ENCODE peak calls at places on chromosomes 12 and 14, in five cellular contexts. G is left ventricle myocardium inferior; M is A549; K is WERI-Rb-1; Q is CD8-positive, alpha-beta T cell. X is an unnamed sample.

GRCh38 chr12:32196250-32197198 is 89.9 kb downstream of the BICD1 start:
- DNase-seq in M (no peak), G (no peak), K (no peak), Q (no peak), X (no peak)

GRCh38 chr12:78181544-78182162 is 351.0 kb downstream of the NAV3 start:
- DNase-seq in K (peak; percentile 42), Q (no peak), G (no peak), M (peak; percentile 65), X (no peak)

GRCh38 chr12:25728196-25728595 is 175.1 kb upstream of the LMNTD1 start:
- DNase-seq in Q (no peak), K (no peak), M (no peak), G (no peak), X (no peak)

GRCh38 chr12:122978507-122978955 is 1.9 kb upstream of the ARL6IP4 start:
- DNase-seq in Q (no peak), K (no peak), M (no peak), G (no peak), X (no peak)

GRCh38 chr12:9798008-9798619 is 29.2 kb upstream of the KLRF1 start:
- DNase-seq in M (peak; percentile 84), Q (peak; percentile 53), G (no peak), K (peak; percentile 56), X (peak; percentile 45)

GRCh38 chr14:32531942-32532341 is 202.8 kb downstream of the AKAP6 start:
- DNase-seq in Q (no peak), K (no peak), M (no peak), G (no peak), X (no peak)

GRCh38 chr12:28870839-28871440 is 278.1 kb upstream of the FAR2 start:
- DNase-seq in M (peak; percentile 12), G (no peak), K (no peak), Q (no peak), X (no peak)

GRCh38 chr14:103141117-103141796 is 18.0 kb downstream of the TNFAIP2 start:
- DNase-seq in K (peak; percentile 84), M (peak; percentile 78), G (no peak), Q (no peak), X (no peak)

GRCh38 chr12:52521581-52522266 is 1.5 kb upstream of the KRT5 start:
- DNase-seq in G (no peak), Q (no peak), K (no peak), M (no peak), X (no peak)

GRCh38 chr12:6958609-6959375 is 7.6 kb downstream of the PTPN6 start:
- DNase-seq in M (no peak), G (peak; percentile 29), K (no peak), Q (peak; percentile 66), X (peak; percentile 90)

GRCh38 chr14:102317564-102318248 is 1.8 kb upstream of the ZNF839 start:
- DNase-seq in Q (no peak), K (peak; percentile 48), M (peak; percentile 68), G (peak; percentile 42), X (peak; percentile 76)

GRCh38 chr12:127416796-127417195 is 850.2 kb upstream of the TMEM132C start:
- DNase-seq in K (no peak), G (no peak), Q (no peak), M (no peak), X (no peak)

GRCh38 chr12:91974541-91974940 is 171.1 kb downstream of the BTG1 start:
- DNase-seq in M (no peak), K (peak; percentile 65), G (no peak), Q (no peak), X (no peak)

GRCh38 chr14:70108419-70108818 is 80.3 kb downstream of the SLC8A3 start:
- DNase-seq in G (no peak), Q (no peak), M (no peak), K (no peak), X (no peak)

GRCh38 chr14:70113211-70113610 is 75.5 kb downstream of the SLC8A3 start:
- DNase-seq in K (no peak), G (no peak), M (no peak), Q (no peak), X (no peak)

DNA sequence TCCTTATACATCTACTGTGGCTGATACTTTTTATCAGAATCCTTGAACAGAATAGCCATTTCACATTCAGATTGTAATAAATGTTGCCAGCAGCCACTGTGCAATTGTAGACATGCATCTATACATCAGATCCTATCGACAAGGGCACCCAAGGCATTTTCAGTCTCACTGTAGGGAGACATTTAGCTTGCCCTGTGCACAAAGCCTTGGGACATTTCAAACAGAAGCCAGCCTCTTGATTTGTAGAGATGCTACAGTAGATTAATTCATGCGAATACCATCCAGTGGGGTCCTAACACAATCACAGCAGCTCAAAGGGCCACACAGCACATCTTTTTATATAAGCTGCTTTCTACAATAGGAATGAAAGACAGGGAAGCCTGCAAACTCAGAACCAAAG is 81.4 kb downstream of the SLC8A3 start:
- DNase-seq in G (no peak), K (no peak), Q (no peak), M (no peak), X (no peak)
- H3K27ac ChIP-seq in G (no peak overlapping the region), K (no peak overlapping the region), Q (no peak overlapping the region), M (no peak overlapping the region), X (no peak overlapping the region)

GRCh38 chr12:116735951-116736599 is 1.8 kb downstream of the SPRING1 start:
- DNase-seq in M (peak; percentile 17), G (no peak), K (no peak), Q (no peak), X (no peak)
- H3K4me3 ChIP-seq in M (peak overlapping the region; percentile 64), G (peak overlapping the region; percentile 98), K (no peak overlapping the region), Q (peak overlapping the region; percentile 24), X (peak overlapping the region; percentile 94)

DNA sequence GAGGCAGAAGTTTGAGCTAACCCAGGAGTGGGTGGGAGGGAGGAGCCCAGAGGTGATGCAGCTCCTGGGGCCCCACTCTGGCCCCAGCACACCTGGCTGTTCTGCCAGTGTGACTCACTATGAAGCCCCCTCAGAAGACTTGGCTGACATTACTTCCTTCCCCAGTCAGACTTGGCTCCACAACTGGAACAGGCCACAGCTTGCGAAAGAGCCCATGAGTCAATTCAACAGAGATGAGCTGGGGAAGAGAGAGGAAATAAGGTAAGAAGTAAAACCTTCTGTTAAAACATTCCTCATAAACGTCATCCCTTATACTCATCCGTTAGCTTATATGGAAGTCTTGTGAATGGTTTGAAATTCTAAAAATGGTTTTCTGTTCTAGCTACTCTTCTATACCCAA is 245.9 kb downstream of the ADAMTS20 start:
- DNase-seq in M (peak; percentile 9), K (no peak), Q (no peak), G (no peak), X (no peak)
- H3K27ac ChIP-seq in M (no peak overlapping the region), K (no peak overlapping the region), Q (no peak overlapping the region), G (no peak overlapping the region), X (no peak overlapping the region)

DNA sequence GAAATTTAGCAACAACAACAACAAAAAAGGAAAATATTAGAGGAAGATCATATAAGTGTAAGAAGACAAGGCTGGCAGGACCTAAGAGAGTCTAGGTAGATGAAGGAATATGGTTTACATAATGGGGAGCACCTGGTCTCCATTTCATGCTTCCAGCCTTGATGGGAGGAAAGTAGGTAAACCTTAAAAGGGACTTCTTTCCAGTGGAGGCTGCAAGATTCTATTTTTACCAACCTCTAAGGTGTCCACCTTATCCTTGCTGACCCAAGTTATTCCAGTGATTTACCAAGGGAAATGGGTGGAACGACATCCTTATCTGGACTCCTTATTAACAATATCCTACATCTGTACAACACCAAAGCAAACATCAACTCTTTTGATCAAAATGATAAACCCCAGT is 30.0 kb downstream of the DAD1 start:
- DNase-seq in Q (no peak), M (no peak), G (no peak), K (no peak), X (no peak)
- H3K4me3 ChIP-seq in Q (no peak overlapping the region), M (no peak overlapping the region), G (no peak overlapping the region), K (no peak overlapping the region), X (peak overlapping the region; percentile 72)

DNA sequence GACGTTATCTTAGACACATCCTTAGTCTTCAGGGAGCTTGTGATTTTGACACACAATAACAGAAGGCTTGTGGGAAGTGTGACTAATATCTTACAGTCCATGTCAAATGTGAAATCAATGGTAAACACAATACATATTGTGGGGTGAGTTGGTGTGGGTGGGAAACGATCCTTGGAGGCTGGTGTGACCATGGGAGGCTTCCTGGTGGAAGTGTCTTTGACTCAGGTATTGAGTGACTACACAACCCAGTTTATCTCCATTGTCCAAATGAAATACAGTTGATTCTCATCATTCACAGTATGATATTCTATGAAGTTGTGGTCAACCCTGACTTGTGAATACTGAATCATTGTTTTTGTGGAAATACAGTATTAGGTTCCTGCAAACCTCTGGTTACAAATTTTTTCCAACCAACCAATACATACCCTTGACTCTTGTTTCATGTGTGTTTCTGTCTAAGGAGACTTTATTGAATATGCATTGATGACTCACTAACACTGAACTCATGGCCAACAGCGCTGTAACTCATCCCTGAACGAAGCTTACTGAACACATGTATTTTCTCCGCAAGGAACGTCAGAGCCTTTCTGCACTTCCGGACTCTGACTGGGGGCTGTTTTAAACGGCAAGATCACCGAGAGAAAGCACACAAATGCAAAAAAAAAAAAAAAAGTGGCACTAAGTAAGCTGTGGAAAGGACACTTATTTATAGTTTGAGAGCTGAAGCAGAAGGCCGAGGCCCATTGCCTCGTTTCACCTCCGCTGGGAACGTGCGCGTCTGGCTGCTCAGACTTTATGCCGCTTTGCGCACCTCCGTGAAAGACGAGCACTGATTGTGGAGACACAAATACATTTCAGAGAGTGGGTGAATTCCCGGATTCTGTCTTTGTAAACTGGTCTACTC is 58.9 kb downstream of the CLMN start:
- DNase-seq in M (no peak), G (peak; percentile 32), K (no peak), Q (no peak), X (no peak)
- H3K27ac ChIP-seq in M (peak overlapping the region; percentile 88), G (peak overlapping the region; percentile 75), K (no peak overlapping the region), Q (no peak overlapping the region), X (no peak overlapping the region)

GRCh38 chr14:61476105-61476736 is 154.8 kb downstream of the PRKCH start:
- DNase-seq in K (no peak), Q (no peak), G (no peak), M (no peak), X (no peak)
- H3K4me3 ChIP-seq in K (no peak overlapping the region), Q (peak overlapping the region; percentile 1), G (no peak overlapping the region), M (no peak overlapping the region), X (peak overlapping the region; percentile 77)

DNA sequence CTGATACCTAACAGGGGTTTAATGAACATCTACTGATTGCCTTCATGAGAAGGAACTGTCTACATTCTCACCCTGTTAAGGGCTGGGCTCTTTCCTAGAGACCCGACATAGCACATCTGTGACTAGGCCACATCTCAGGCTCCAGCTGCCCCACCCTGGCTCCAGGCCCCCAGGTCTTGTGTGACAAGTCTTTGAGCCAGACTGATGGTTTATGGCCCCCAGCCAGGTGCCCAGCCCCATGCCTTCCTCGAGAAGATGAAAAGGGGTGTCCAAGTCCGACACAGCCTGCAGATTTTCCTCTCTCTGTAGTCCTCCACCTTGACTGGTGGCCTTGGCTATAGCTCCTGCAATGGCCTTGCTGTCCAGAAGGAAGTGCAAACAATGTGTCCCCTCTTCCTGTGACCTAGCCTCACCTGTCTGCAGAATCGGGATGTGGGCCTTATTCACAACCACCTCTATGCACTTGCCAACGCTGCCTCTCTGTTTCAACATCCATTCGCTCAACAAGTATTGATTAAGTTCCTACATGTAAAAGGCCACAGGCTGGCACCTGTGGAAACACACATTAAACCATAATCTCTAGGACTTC is 4.2 kb downstream of the ACTN1 start:
- DNase-seq in K (no peak), M (no peak), G (no peak), Q (no peak), X (no peak)
- H3K27ac ChIP-seq in K (no peak overlapping the region), M (peak overlapping the region; percentile 96), G (peak overlapping the region; percentile 94), Q (peak overlapping the region; percentile 5), X (peak overlapping the region; percentile 15)

DNA sequence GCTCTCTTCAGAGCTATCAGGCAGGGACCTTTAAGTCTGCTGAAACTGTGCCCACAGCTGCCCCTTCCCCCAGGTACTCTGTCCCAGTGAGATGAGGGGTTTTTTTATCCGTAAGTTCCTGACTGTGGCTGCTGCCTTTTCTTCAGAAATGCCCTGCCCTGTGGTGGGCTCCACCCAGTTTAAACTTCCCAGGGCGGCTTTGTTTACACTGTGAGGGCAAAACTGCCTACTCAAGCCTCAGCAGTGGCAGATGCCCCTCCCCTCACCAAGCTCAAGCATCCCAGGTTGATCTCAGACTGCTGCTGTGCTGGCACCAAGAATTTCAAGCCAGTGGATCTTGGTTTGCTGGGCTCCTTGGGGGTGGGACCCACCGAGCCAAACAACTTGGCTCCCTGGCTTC is 46.9 kb upstream of the SLC16A7 start:
- DNase-seq in Q (no peak), G (no peak), M (no peak), K (no peak), X (no peak)
- H3K4me3 ChIP-seq in Q (no peak overlapping the region), G (no peak overlapping the region), M (no peak overlapping the region), K (no peak overlapping the region), X (no peak overlapping the region)